ENCODE peak calls at places on chromosomes 11 and 22, in eight cellular contexts. I is upper lobe of left lung, V is body of pancreas, Z is mesendoderm, P is colonic mucosa, Y is heart left ventricle, M is transverse colon, U is cardiac muscle cell. O is an unnamed sample.

GRCh38 chr11:113991170-113991569 is 16.3 kb downstream of the HTR3A start:
- DNase-seq in I (no peak), V (peak; percentile 19), Z (peak; percentile 69), P (no peak), Y (peak; percentile 29), M (no peak), U (peak; percentile 89), O (peak; percentile 77)

GRCh38 chr11:3155216-3155615 is 9.9 kb downstream of the OSBPL5 start:
- DNase-seq in I (no peak), V (no peak), Z (no peak), P (no peak), Y (no peak), M (no peak), U (no peak), O (no peak)

GRCh38 chr22:19134874-19135273 is 3.8 kb downstream of the TSSK2 start:
- DNase-seq in I (no peak), V (no peak), Z (no peak), P (no peak), Y (no peak), M (no peak), U (no peak), O (no peak)

GRCh38 chr22:32985899-32986772 is 72.0 kb downstream of the SYN3 start:
- DNase-seq in I (peak; percentile 73), V (peak; percentile 75), Z (peak; percentile 92), P (peak; percentile 79), Y (peak; percentile 79), M (peak; percentile 67), U (peak; percentile 90), O (peak; percentile 91)

GRCh38 chr22:28021998-28022660 is 103.1 kb upstream of the PITPNB start:
- DNase-seq in I (no peak), V (no peak), Z (no peak), P (peak; percentile 15), Y (peak; percentile 13), M (no peak), U (no peak), O (no peak)

GRCh38 chr11:76918941-76919386 is 58.2 kb downstream of the ACER3 start:
- DNase-seq in I (no peak), V (peak; percentile 39), Z (peak; percentile 68), P (peak; percentile 25), Y (no peak), M (peak; percentile 15), U (peak; percentile 55), O (peak; percentile 83)

GRCh38 chr11:120137187-120137610 is 714 bp downstream of the TRIM29 start:
- DNase-seq in I (no peak), V (no peak), Z (no peak), P (peak; percentile 16), Y (peak; percentile 8), M (peak; percentile 4), U (no peak), O (no peak)

GRCh38 chr11:27217948-27218410 is 145.0 kb downstream of the CCDC34 start:
- DNase-seq in I (no peak), V (peak; percentile 58), Z (no peak), P (no peak), Y (no peak), M (no peak), U (no peak), O (no peak)

GRCh38 chr11:111727431-111727830 is 38.8 kb downstream of the PPP2R1B start:
- DNase-seq in I (no peak), V (no peak), Z (no peak), P (no peak), Y (no peak), M (no peak), U (no peak), O (no peak)

GRCh38 chr11:75509201-75509600 is 16.5 kb downstream of the GDPD5 start:
- DNase-seq in I (no peak), V (no peak), Z (no peak), P (no peak), Y (no peak), M (no peak), U (no peak), O (no peak)

GRCh38 chr11:75506827-75507226 is 18.9 kb downstream of the GDPD5 start:
- DNase-seq in I (no peak), V (no peak), Z (no peak), P (no peak), Y (no peak), M (no peak), U (no peak), O (no peak)

GRCh38 chr11:75507571-75507970 is 18.2 kb downstream of the GDPD5 start:
- DNase-seq in I (no peak), V (no peak), Z (no peak), P (no peak), Y (no peak), M (no peak), U (no peak), O (no peak)

GRCh38 chr11:75505966-75506692 is 19.6 kb downstream of the GDPD5 start:
- DNase-seq in I (no peak), V (no peak), Z (no peak), P (no peak), Y (peak; percentile 36), M (no peak), U (peak; percentile 75), O (no peak)

GRCh38 chr11:75508051-75508561 is 17.6 kb downstream of the GDPD5 start:
- DNase-seq in I (no peak), V (no peak), Z (no peak), P (no peak), Y (no peak), M (no peak), U (no peak), O (no peak)
- H3K4me3 ChIP-seq in I (no peak overlapping the region), V (no peak overlapping the region), Z (no peak overlapping the region), P (no peak overlapping the region), Y (no peak overlapping the region), M (no peak overlapping the region), U (no peak overlapping the region), O (no peak overlapping the region)

DNA sequence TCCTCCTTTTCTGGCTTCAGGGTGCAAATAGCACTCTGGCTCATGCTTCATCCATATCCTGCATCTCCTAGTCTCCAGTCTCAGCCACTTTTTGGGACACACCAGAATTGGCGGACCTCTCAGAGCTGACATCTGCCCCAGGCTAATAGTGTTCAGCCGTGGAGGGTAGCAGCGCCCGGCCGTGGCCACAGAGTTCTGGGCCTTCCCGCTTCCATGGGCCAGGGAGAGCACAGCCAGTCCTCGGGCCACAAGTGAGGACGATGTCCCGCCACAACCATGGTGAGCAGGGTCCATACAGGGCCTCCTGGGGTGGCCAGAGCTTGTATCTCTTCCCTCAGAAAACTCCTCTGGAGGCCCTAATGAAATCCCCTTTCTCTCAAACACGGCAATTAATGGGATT is 26.0 kb downstream of the DKK3 start:
- DNase-seq in I (no peak), V (no peak), Z (no peak), P (no peak), Y (no peak), M (no peak), U (no peak), O (no peak)
- H3K27ac ChIP-seq in I (no peak overlapping the region), V (no peak overlapping the region), Z (no peak overlapping the region), P (no peak overlapping the region), Y (no peak overlapping the region), M (no peak overlapping the region), U (no peak overlapping the region), O (no peak overlapping the region)

DNA sequence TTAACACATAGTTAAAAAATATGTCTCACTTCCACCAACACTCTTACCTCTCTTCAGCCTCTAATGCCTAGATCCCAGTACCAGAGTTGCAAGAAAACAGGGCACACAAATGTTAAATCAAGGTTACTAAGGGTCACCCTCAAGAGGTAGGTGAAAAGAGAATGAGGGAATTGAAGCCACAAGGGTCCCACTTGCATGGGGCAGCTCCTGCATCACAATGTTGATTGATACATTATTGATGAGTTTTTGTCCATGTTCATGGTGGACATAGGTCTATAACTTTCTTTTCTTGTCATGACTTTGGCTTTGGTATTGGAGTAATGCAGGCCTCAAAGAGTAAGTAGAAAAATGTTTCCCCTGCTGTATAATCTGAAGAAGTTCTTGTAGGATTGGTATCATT is 46.0 kb upstream of the IGLL5 start:
- DNase-seq in I (no peak), V (no peak), Z (no peak), P (no peak), Y (no peak), M (no peak), U (no peak), O (no peak)
- H3K4me3 ChIP-seq in I (no peak overlapping the region), V (no peak overlapping the region), Z (no peak overlapping the region), P (no peak overlapping the region), Y (no peak overlapping the region), M (no peak overlapping the region), U (no peak overlapping the region), O (no peak overlapping the region)

DNA sequence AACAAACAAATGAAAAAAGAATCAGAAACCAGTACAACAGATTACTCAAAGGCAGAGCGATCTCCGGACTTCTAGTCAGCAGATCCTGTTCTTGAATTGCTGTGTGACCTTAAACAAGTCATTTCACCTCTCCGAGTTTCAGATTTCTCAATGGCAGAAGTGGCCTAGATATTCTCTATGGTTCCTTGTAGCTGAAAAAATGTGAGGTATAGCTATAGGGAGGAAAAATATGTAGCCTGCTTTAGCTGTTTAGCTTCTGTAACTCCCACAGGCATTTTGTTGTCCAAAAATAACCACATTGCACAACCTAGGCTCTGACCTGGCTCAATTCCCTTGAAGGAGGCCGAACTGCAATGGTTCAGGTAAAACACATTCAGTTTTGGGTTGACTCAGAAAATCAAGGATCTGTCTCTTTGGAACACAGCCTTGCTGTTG is 100.7 kb downstream of the DBX1 start:
- DNase-seq in I (no peak), V (no peak), Z (no peak), P (no peak), Y (no peak), M (no peak), U (no peak), O (no peak)
- H3K27ac ChIP-seq in I (no peak overlapping the region), V (no peak overlapping the region), Z (no peak overlapping the region), P (no peak overlapping the region), Y (no peak overlapping the region), M (no peak overlapping the region), U (peak overlapping the region; percentile 63), O (peak overlapping the region; percentile 4)